ENCODE peak calls at places on chromosomes 7 and 10, in five cellular contexts. S, J, W, C and P are unnamed samples.

GRCh38 chr10:22542773-22543172 is 171.6 kb downstream of the PIP4K2A start:
- DNase-seq in S (no peak), J (no peak), W (no peak), C (no peak), P (no peak)

GRCh38 chr7:66964391-66964790 is 31.0 kb downstream of the SBDS start:
- DNase-seq in S (peak; percentile 67), J (no peak), W (no peak), C (no peak), P (no peak)

GRCh38 chr7:12111461-12112405 is 99.4 kb upstream of the TMEM106B start:
- DNase-seq in S (no peak), J (peak; percentile 21), W (no peak), C (no peak), P (no peak)

GRCh38 chr10:101840741-101841453 is 2.7 kb downstream of the KCNIP2 start:
- DNase-seq in S (peak; percentile 70), J (peak; percentile 80), W (peak; percentile 76), C (peak; percentile 52), P (peak; percentile 46)

GRCh38 chr7:6589829-6590644 is at the start of gene INTS15:
- DNase-seq in S (peak; percentile 76), J (peak; percentile 84), W (peak; percentile 93), C (peak; percentile 82), P (peak; percentile 66)

GRCh38 chr7:108589874-108590273 is 20.2 kb downstream of the DNAJB9 start:
- DNase-seq in S (peak; percentile 29), J (no peak), W (no peak), C (no peak), P (no peak)

GRCh38 chr7:130363156-130363847 is 17.0 kb upstream of the CPA1 start:
- DNase-seq in S (peak; percentile 100), J (peak; percentile 39), W (no peak), C (no peak), P (no peak)

GRCh38 chr7:148287538-148287937 is 303.0 kb upstream of the C7orf33 start:
- DNase-seq in S (no peak), J (no peak), W (peak; percentile 46), C (no peak), P (no peak)

GRCh38 chr7:44056681-44057080 is 8.7 kb downstream of the PGAM2 start:
- DNase-seq in S (no peak), J (no peak), W (no peak), C (no peak), P (no peak)

GRCh38 chr10:130452096-130452495 is 315.9 kb downstream of the GLRX3 start:
- DNase-seq in S (no peak), J (no peak), W (no peak), C (no peak), P (no peak)

GRCh38 chr7:117302396-117302795 is 20.5 kb downstream of the WNT2 start:
- DNase-seq in S (no peak), J (no peak), W (no peak), C (no peak), P (no peak)

GRCh38 chr7:57178768-57179139 is 46.5 kb upstream of the ZNF479 start:
- DNase-seq in S (no peak), J (no peak), W (no peak), C (no peak), P (no peak)

GRCh38 chr7:79341902-79342301 is 111.6 kb downstream of the MAGI2 start:
- DNase-seq in S (no peak), J (no peak), W (no peak), C (no peak), P (no peak)

GRCh38 chr10:49169776-49170175 is 18.4 kb downstream of the TMEM273 start:
- DNase-seq in S (no peak), J (no peak), W (no peak), C (no peak), P (no peak)

GRCh38 chr7:128112781-128113221 is 81.6 kb upstream of the LRRC4 start:
- DNase-seq in S (no peak), J (no peak), W (no peak), C (no peak), P (no peak)

GRCh38 chr7:65268782-65269149 is 104.9 kb upstream of the ZNF92 start:
- DNase-seq in S (no peak), J (no peak), W (no peak), C (no peak), P (no peak)

GRCh38 chr10:123781956-123782500 is 109.6 kb downstream of the CPXM2 start:
- DNase-seq in S (no peak), J (no peak), W (no peak), C (no peak), P (no peak)

GRCh38 chr10:130992802-130993523 is 318.6 kb downstream of the TCERG1L start:
- DNase-seq in S (no peak), J (no peak), W (no peak), C (no peak), P (no peak)